ENCODE peak calls at places on chromosomes 5 and 9, in nine cellular contexts. One of them, this sample, is unnamed. For H3K4me1 and H3K27me3, the result is how much of the 10 kb centered on the place peaks cover.

GRCh38 chr5:42321800-42322199 is 101.4 kb upstream of the GHR start:
- DNase-seq in esophagus squamous epithelium: no peak
- DNase-seq in tibial artery: no peak
- DNase-seq in heart right ventricle: no peak
- DNase-seq in stomach: no peak
- DNase-seq in SK-N-SH: no peak
- DNase-seq in right lobe of liver: no peak
- DNase-seq in lower lobe of right lung: no peak
- DNase-seq in heart left ventricle: no peak
- DNase-seq in this sample: no peak

GRCh38 chr5:171166766-171167165 is 142.3 kb upstream of the TLX3 start:
- DNase-seq in esophagus squamous epithelium: no peak
- DNase-seq in tibial artery: no peak
- DNase-seq in heart right ventricle: no peak
- DNase-seq in stomach: no peak
- DNase-seq in SK-N-SH: peak
- DNase-seq in right lobe of liver: no peak
- DNase-seq in lower lobe of right lung: no peak
- DNase-seq in heart left ventricle: no peak
- DNase-seq in this sample: no peak

GRCh38 chr5:82885657-82886389 is 191.4 kb downstream of the TMEM167A start:
- DNase-seq in esophagus squamous epithelium: no peak
- DNase-seq in tibial artery: no peak
- DNase-seq in heart right ventricle: no peak
- DNase-seq in stomach: no peak
- DNase-seq in SK-N-SH: no peak
- DNase-seq in right lobe of liver: no peak
- DNase-seq in lower lobe of right lung: no peak
- DNase-seq in heart left ventricle: no peak
- DNase-seq in this sample: no peak

GRCh38 chr9:127388037-127388855 is 8.7 kb upstream of the SLC2A8 start:
- DNase-seq in esophagus squamous epithelium: no peak
- DNase-seq in tibial artery: peak
- DNase-seq in heart right ventricle: no peak
- DNase-seq in stomach: no peak
- DNase-seq in SK-N-SH: no peak
- DNase-seq in right lobe of liver: no peak
- DNase-seq in lower lobe of right lung: no peak
- DNase-seq in heart left ventricle: peak
- DNase-seq in this sample: peak

GRCh38 chr5:95723632-95724369 is 7.3 kb upstream of the RHOBTB3 start:
- DNase-seq in esophagus squamous epithelium: no peak
- DNase-seq in tibial artery: no peak
- DNase-seq in heart right ventricle: no peak
- DNase-seq in stomach: peak
- DNase-seq in SK-N-SH: peak
- DNase-seq in right lobe of liver: no peak
- DNase-seq in lower lobe of right lung: no peak
- DNase-seq in heart left ventricle: no peak
- DNase-seq in this sample: no peak

GRCh38 chr5:60638300-60638699 is 61.7 kb downstream of the DEPDC1B start:
- DNase-seq in esophagus squamous epithelium: no peak
- DNase-seq in tibial artery: no peak
- DNase-seq in heart right ventricle: no peak
- DNase-seq in stomach: no peak
- DNase-seq in SK-N-SH: no peak
- DNase-seq in right lobe of liver: no peak
- DNase-seq in lower lobe of right lung: no peak
- DNase-seq in heart left ventricle: no peak
- DNase-seq in this sample: no peak

GRCh38 chr5:111134080-111134479 is 41.9 kb downstream of the WDR36 start:
- DNase-seq in esophagus squamous epithelium: no peak
- DNase-seq in tibial artery: no peak
- DNase-seq in heart right ventricle: no peak
- DNase-seq in stomach: no peak
- DNase-seq in SK-N-SH: no peak
- DNase-seq in right lobe of liver: no peak
- DNase-seq in lower lobe of right lung: no peak
- DNase-seq in heart left ventricle: no peak
- DNase-seq in this sample: no peak

GRCh38 chr5:38714703-38715355 is 131.0 kb upstream of the OSMR start:
- DNase-seq in esophagus squamous epithelium: no peak
- DNase-seq in tibial artery: no peak
- DNase-seq in heart right ventricle: no peak
- DNase-seq in stomach: no peak
- DNase-seq in SK-N-SH: no peak
- DNase-seq in right lobe of liver: no peak
- DNase-seq in lower lobe of right lung: no peak
- DNase-seq in heart left ventricle: no peak
- DNase-seq in this sample: no peak

GRCh38 chr5:115295775-115296129 is 702 bp downstream of the CCDC112 start:
- DNase-seq in esophagus squamous epithelium: no peak
- DNase-seq in tibial artery: no peak
- DNase-seq in heart right ventricle: no peak
- DNase-seq in stomach: no peak
- DNase-seq in SK-N-SH: no peak
- DNase-seq in right lobe of liver: no peak
- DNase-seq in lower lobe of right lung: no peak
- DNase-seq in heart left ventricle: peak
- DNase-seq in this sample: no peak

GRCh38 chr5:55877655-55878054 is 26.5 kb downstream of the IL31RA start:
- DNase-seq in esophagus squamous epithelium: no peak
- DNase-seq in tibial artery: no peak
- DNase-seq in heart right ventricle: no peak
- DNase-seq in stomach: no peak
- DNase-seq in SK-N-SH: no peak
- DNase-seq in right lobe of liver: no peak
- DNase-seq in lower lobe of right lung: no peak
- DNase-seq in heart left ventricle: no peak
- DNase-seq in this sample: no peak

GRCh38 chr5:101605700-101606099 is 690.4 kb downstream of the SLCO4C1 start:
- DNase-seq in esophagus squamous epithelium: no peak
- DNase-seq in tibial artery: no peak
- DNase-seq in heart right ventricle: no peak
- DNase-seq in stomach: no peak
- DNase-seq in SK-N-SH: no peak
- DNase-seq in right lobe of liver: no peak
- DNase-seq in lower lobe of right lung: no peak
- DNase-seq in heart left ventricle: no peak
- DNase-seq in this sample: no peak

GRCh38 chr5:123950701-123951100 is 438.7 kb downstream of the CSNK1G3 start:
- DNase-seq in esophagus squamous epithelium: no peak
- DNase-seq in tibial artery: no peak
- DNase-seq in heart right ventricle: no peak
- DNase-seq in stomach: no peak
- DNase-seq in SK-N-SH: no peak
- DNase-seq in right lobe of liver: no peak
- DNase-seq in lower lobe of right lung: no peak
- DNase-seq in heart left ventricle: no peak
- DNase-seq in this sample: no peak

GRCh38 chr9:84751921-84752320 is 82.4 kb downstream of the NTRK2 start:
- DNase-seq in esophagus squamous epithelium: no peak
- DNase-seq in tibial artery: no peak
- DNase-seq in heart right ventricle: no peak
- DNase-seq in stomach: no peak
- DNase-seq in SK-N-SH: no peak
- DNase-seq in right lobe of liver: no peak
- DNase-seq in lower lobe of right lung: no peak
- DNase-seq in heart left ventricle: no peak
- DNase-seq in this sample: no peak

GRCh38 chr9:83675466-83675865 is 32.3 kb downstream of the UBQLN1 start:
- DNase-seq in esophagus squamous epithelium: no peak
- DNase-seq in tibial artery: no peak
- DNase-seq in heart right ventricle: no peak
- DNase-seq in stomach: no peak
- DNase-seq in SK-N-SH: no peak
- DNase-seq in right lobe of liver: no peak
- DNase-seq in lower lobe of right lung: no peak
- DNase-seq in heart left ventricle: no peak
- DNase-seq in this sample: no peak

GRCh38 chr9:83680233-83680632 is 27.5 kb downstream of the UBQLN1 start:
- DNase-seq in esophagus squamous epithelium: no peak
- DNase-seq in tibial artery: no peak
- DNase-seq in heart right ventricle: no peak
- DNase-seq in stomach: no peak
- DNase-seq in SK-N-SH: no peak
- DNase-seq in right lobe of liver: no peak
- DNase-seq in lower lobe of right lung: no peak
- DNase-seq in heart left ventricle: no peak
- DNase-seq in this sample: no peak

GRCh38 chr9:83681490-83681889 is 26.3 kb downstream of the UBQLN1 start:
- DNase-seq in esophagus squamous epithelium: no peak
- DNase-seq in tibial artery: no peak
- DNase-seq in heart right ventricle: no peak
- DNase-seq in stomach: no peak
- DNase-seq in SK-N-SH: no peak
- DNase-seq in right lobe of liver: no peak
- DNase-seq in lower lobe of right lung: no peak
- DNase-seq in heart left ventricle: no peak
- DNase-seq in this sample: no peak

DNA sequence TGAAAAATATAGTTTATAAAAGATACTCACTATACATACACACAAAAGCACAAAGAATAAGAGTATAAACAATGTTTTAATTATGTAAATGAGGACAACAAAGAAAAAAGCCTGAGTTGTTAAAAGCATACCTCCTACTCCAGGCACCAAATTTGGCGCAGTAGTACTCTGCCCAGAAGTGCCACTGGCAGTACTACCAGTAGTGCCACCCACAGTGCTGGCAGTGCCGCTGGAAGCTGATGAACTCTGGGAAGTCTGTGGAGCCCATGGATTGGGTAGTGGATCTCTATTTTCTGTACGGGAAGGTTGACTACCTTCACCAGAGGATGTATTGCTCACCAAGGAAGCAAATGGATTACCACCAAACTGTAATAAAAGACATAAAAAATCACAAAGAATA is 30.2 kb downstream of the UBQLN1 start:
- DNase-seq in esophagus squamous epithelium: no peak
- DNase-seq in tibial artery: no peak
- DNase-seq in heart right ventricle: no peak
- DNase-seq in stomach: no peak
- DNase-seq in SK-N-SH: no peak
- DNase-seq in right lobe of liver: no peak
- DNase-seq in lower lobe of right lung: no peak
- DNase-seq in heart left ventricle: no peak
- DNase-seq in this sample: no peak
- H3K4me1 ChIP-seq in esophagus squamous epithelium: under half
- H3K4me1 ChIP-seq in tibial artery: under half
- H3K4me1 ChIP-seq in heart right ventricle: under half
- H3K4me1 ChIP-seq in stomach: under half
- H3K4me1 ChIP-seq in SK-N-SH: under half
- H3K4me1 ChIP-seq in right lobe of liver: under half
- H3K4me1 ChIP-seq in lower lobe of right lung: under half
- H3K4me1 ChIP-seq in heart left ventricle: under half
- H3K4me1 ChIP-seq in this sample: under half

GRCh38 chr9:2014696-2015580 is at the start of gene SMARCA2:
- DNase-seq in esophagus squamous epithelium: peak
- DNase-seq in tibial artery: peak
- DNase-seq in heart right ventricle: peak
- DNase-seq in stomach: peak
- DNase-seq in SK-N-SH: peak
- DNase-seq in right lobe of liver: peak
- DNase-seq in lower lobe of right lung: peak
- DNase-seq in heart left ventricle: peak
- DNase-seq in this sample: peak
- H3K27me3 ChIP-seq in esophagus squamous epithelium: under half
- H3K27me3 ChIP-seq in tibial artery: under half
- H3K27me3 ChIP-seq in heart right ventricle: under half
- H3K27me3 ChIP-seq in stomach: under half
- H3K27me3 ChIP-seq in SK-N-SH: under half
- H3K27me3 ChIP-seq in right lobe of liver: under half
- H3K27me3 ChIP-seq in lower lobe of right lung: under half
- H3K27me3 ChIP-seq in heart left ventricle: under half
- H3K27me3 ChIP-seq in this sample: under half

GRCh38 chr9:81604306-81605153 is 84.8 kb downstream of the TLE1 start:
- DNase-seq in esophagus squamous epithelium: no peak
- DNase-seq in tibial artery: no peak
- DNase-seq in heart right ventricle: no peak
- DNase-seq in stomach: no peak
- DNase-seq in SK-N-SH: no peak
- DNase-seq in right lobe of liver: no peak
- DNase-seq in lower lobe of right lung: no peak
- DNase-seq in heart left ventricle: no peak
- DNase-seq in this sample: no peak

GRCh38 chr9:81600631-81601030 is 88.7 kb downstream of the TLE1 start:
- DNase-seq in esophagus squamous epithelium: no peak
- DNase-seq in tibial artery: no peak
- DNase-seq in heart right ventricle: no peak
- DNase-seq in stomach: no peak
- DNase-seq in SK-N-SH: no peak
- DNase-seq in right lobe of liver: no peak
- DNase-seq in lower lobe of right lung: no peak
- DNase-seq in heart left ventricle: no peak
- DNase-seq in this sample: no peak

GRCh38 chr9:81602887-81603680 is 86.3 kb downstream of the TLE1 start:
- DNase-seq in esophagus squamous epithelium: no peak
- DNase-seq in tibial artery: no peak
- DNase-seq in heart right ventricle: no peak
- DNase-seq in stomach: no peak
- DNase-seq in SK-N-SH: no peak
- DNase-seq in right lobe of liver: no peak
- DNase-seq in lower lobe of right lung: no peak
- DNase-seq in heart left ventricle: no peak
- DNase-seq in this sample: no peak

GRCh38 chr9:81599837-81600236 is 89.5 kb downstream of the TLE1 start:
- DNase-seq in esophagus squamous epithelium: no peak
- DNase-seq in tibial artery: no peak
- DNase-seq in heart right ventricle: no peak
- DNase-seq in stomach: no peak
- DNase-seq in SK-N-SH: no peak
- DNase-seq in right lobe of liver: no peak
- DNase-seq in lower lobe of right lung: no peak
- DNase-seq in heart left ventricle: no peak
- DNase-seq in this sample: no peak

GRCh38 chr9:81601639-81602623 is 87.4 kb downstream of the TLE1 start:
- DNase-seq in esophagus squamous epithelium: no peak
- DNase-seq in tibial artery: no peak
- DNase-seq in heart right ventricle: no peak
- DNase-seq in stomach: no peak
- DNase-seq in SK-N-SH: no peak
- DNase-seq in right lobe of liver: no peak
- DNase-seq in lower lobe of right lung: no peak
- DNase-seq in heart left ventricle: no peak
- DNase-seq in this sample: no peak
- H3K4me1 ChIP-seq in esophagus squamous epithelium: under half
- H3K4me1 ChIP-seq in tibial artery: under half
- H3K4me1 ChIP-seq in heart right ventricle: under half
- H3K4me1 ChIP-seq in stomach: under half
- H3K4me1 ChIP-seq in SK-N-SH: under half
- H3K4me1 ChIP-seq in right lobe of liver: under half
- H3K4me1 ChIP-seq in lower lobe of right lung: under half
- H3K4me1 ChIP-seq in heart left ventricle: under half
- H3K4me1 ChIP-seq in this sample: under half

DNA sequence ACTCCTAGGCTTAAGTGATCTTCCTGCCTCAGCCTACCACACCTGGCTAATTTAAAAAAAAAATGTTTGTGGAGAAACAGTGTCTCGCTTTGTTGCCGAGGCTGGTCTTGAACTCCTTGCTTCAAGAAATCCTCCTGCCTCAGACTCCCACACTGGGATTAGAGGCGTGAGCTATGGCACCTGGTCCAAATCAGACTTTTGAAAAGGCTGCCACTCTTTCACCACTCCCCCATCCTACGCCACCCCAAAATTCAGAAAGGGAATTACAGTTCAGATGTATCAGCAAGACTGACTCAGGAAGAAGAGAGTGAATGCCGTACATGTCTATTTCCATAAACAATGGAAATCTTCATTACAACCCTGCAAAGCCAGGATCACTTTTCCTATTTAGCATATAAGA is 2.9 kb downstream of the FBLL1 start:
- DNase-seq in esophagus squamous epithelium: no peak
- DNase-seq in tibial artery: no peak
- DNase-seq in heart right ventricle: no peak
- DNase-seq in stomach: no peak
- DNase-seq in SK-N-SH: no peak
- DNase-seq in right lobe of liver: no peak
- DNase-seq in lower lobe of right lung: no peak
- DNase-seq in heart left ventricle: no peak
- DNase-seq in this sample: no peak
- H3K27me3 ChIP-seq in esophagus squamous epithelium: under half
- H3K27me3 ChIP-seq in tibial artery: under half
- H3K27me3 ChIP-seq in heart right ventricle: under half
- H3K27me3 ChIP-seq in stomach: under half
- H3K27me3 ChIP-seq in SK-N-SH: under half
- H3K27me3 ChIP-seq in right lobe of liver: under half
- H3K27me3 ChIP-seq in lower lobe of right lung: under half
- H3K27me3 ChIP-seq in heart left ventricle: under half
- H3K27me3 ChIP-seq in this sample: under half